ENCODE peak calls at places on chromosome 19, in eight cellular contexts. D is GM10248, G is SW 1271, J is lower lobe of right lung, C is SHP77 treated with DMSO at 0.1 percent for 48 hours, I is NCI-H774, M is EL, P is nucleus accumbens. A is an unnamed sample.
A peak's percentile ranks its signal among the peaks of the same experiment; 100 is the strongest.

GRCh38 chr19:5150331-5150901 is 181.5 kb downstream of the KDM4B start:
- DNase-seq in D (no peak), G (no peak), J (peak; percentile 44), C (no peak), I (no peak), M (no peak), P (no peak), A (peak; percentile 31)

GRCh38 chr19:29812080-29812880 is 489 bp downstream of the CCNE1 start:
- DNase-seq in D (no peak), G (no peak), J (peak; percentile 51), C (no peak), I (no peak), M (peak; percentile 6), P (no peak), A (no peak)

GRCh38 chr19:18865973-18866799 is 29.8 kb downstream of the CERS1 start:
- DNase-seq in D (peak; percentile 92), G (peak; percentile 14), J (peak; percentile 72), C (no peak), I (no peak), M (peak; percentile 62), P (peak; percentile 17), A (peak; percentile 81)

GRCh38 chr19:2476451-2477140 is 669 bp downstream of the GADD45B start:
- DNase-seq in D (no peak), G (peak; percentile 53), J (peak; percentile 70), C (no peak), I (no peak), M (peak; percentile 64), P (peak; percentile 62), A (peak; percentile 68)

GRCh38 chr19:15986694-15987093 is 37.9 kb downstream of the OR10H4 start:
- DNase-seq in D (no peak), G (no peak), J (no peak), C (no peak), I (no peak), M (no peak), P (no peak), A (no peak)

GRCh38 chr19:307111-307531 is 15.9 kb upstream of the PLPP2 start:
- DNase-seq in D (no peak), G (no peak), J (no peak), C (no peak), I (no peak), M (no peak), P (no peak), A (no peak)

GRCh38 chr19:45820413-45821102 is 5.5 kb upstream of the RSPH6A start:
- DNase-seq in D (no peak), G (no peak), J (no peak), C (no peak), I (no peak), M (no peak), P (no peak), A (no peak)

GRCh38 chr19:8938576-8938975 is 71.6 kb downstream of the MUC16 start:
- DNase-seq in D (no peak), G (no peak), J (no peak), C (no peak), I (no peak), M (no peak), P (no peak), A (no peak)

GRCh38 chr19:41364546-41365391 is 820 bp upstream of the B9D2 start:
- DNase-seq in D (no peak), G (no peak), J (no peak), C (no peak), I (no peak), M (no peak), P (no peak), A (no peak)

GRCh38 chr19:56114051-56114694 is 6.9 kb downstream of the ZNF787 start:
- DNase-seq in D (no peak), G (no peak), J (peak; percentile 45), C (no peak), I (no peak), M (no peak), P (no peak), A (no peak)

GRCh38 chr19:46859637-46860124 is 1.1 kb upstream of the ARHGAP35 start:
- DNase-seq in D (no peak), G (no peak), J (peak; percentile 70), C (peak; percentile 85), I (no peak), M (peak; percentile 87), P (no peak), A (peak; percentile 87)